ENCODE peak calls at places on chromosomes 16 and 17, in ten cellular contexts. C is WTC11, W is tibial artery, G is fibroblast of lung, B is endothelial cell of umbilical vein, E is AG09319, Y is transverse colon, Q is PC-3, O is GM23338, T is HCT116. U is an unnamed sample.

GRCh38 chr17:55238197-55238930 is 26.4 kb upstream of the HLF start:
- DNase-seq in C (peak), W (peak), G (peak), B (peak), E (peak), Y (peak), Q (peak), O (peak), T (peak), U (peak)

GRCh38 chr17:80921741-80922579 is 69.7 kb upstream of the CHMP6 start:
- DNase-seq in C (no peak), W (no peak), G (no peak), B (no peak), E (no peak), Y (no peak), Q (no peak), O (no peak), T (no peak), U (no peak)

GRCh38 chr16:73878616-73879015 is 418.0 kb upstream of the PSMD7 start:
- DNase-seq in C (no peak), W (no peak), G (peak), B (peak), E (peak), Y (no peak), Q (peak), O (peak), T (peak), U (peak)

GRCh38 chr17:19309701-19310100 is 52.8 kb downstream of the B9D1 start:
- DNase-seq in C (no peak), W (no peak), G (no peak), B (no peak), E (no peak), Y (no peak), Q (no peak), O (no peak), T (no peak), U (no peak)

GRCh38 chr16:1979271-1980025 is 1.8 kb downstream of the NOXO1 start:
- DNase-seq in C (peak), W (no peak), G (no peak), B (no peak), E (no peak), Y (peak), Q (peak), O (peak), T (no peak), U (no peak)

GRCh38 chr16:4625617-4626159 is 1.1 kb downstream of the MGRN1 start:
- DNase-seq in C (no peak), W (no peak), G (no peak), B (no peak), E (no peak), Y (no peak), Q (no peak), O (no peak), T (no peak), U (no peak)

GRCh38 chr16:56789360-56789759 is 59.4 kb downstream of the NUP93 start:
- DNase-seq in C (no peak), W (no peak), G (peak), B (peak), E (no peak), Y (peak), Q (peak), O (no peak), T (peak), U (peak)

GRCh38 chr17:17994770-17995169 is 22.1 kb downstream of the DRC3 start:
- DNase-seq in C (no peak), W (no peak), G (no peak), B (no peak), E (no peak), Y (no peak), Q (no peak), O (no peak), T (no peak), U (no peak)

GRCh38 chr16:57029161-57030160 is 40.1 kb downstream of the NLRC5 start:
- DNase-seq in C (no peak), W (no peak), G (peak), B (no peak), E (no peak), Y (no peak), Q (peak), O (no peak), T (no peak), U (peak)

GRCh38 chr17:74430385-74430705 is 1.5 kb upstream of the GPRC5C start:
- DNase-seq in C (no peak), W (no peak), G (no peak), B (no peak), E (no peak), Y (no peak), Q (no peak), O (no peak), T (no peak), U (no peak)

GRCh38 chr16:3289998-3290673 is 6.8 kb downstream of the ZNF263 start:
- DNase-seq in C (no peak), W (no peak), G (no peak), B (no peak), E (no peak), Y (no peak), Q (no peak), O (no peak), T (no peak), U (no peak)

GRCh38 chr16:67242138-67242730 is 5.0 kb downstream of the FHOD1 start:
- DNase-seq in C (no peak), W (peak), G (no peak), B (no peak), E (no peak), Y (no peak), Q (no peak), O (no peak), T (no peak), U (no peak)

GRCh38 chr17:39197380-39198185 is at the start of gene CACNB1:
- DNase-seq in C (peak), W (peak), G (peak), B (peak), E (no peak), Y (peak), Q (peak), O (peak), T (no peak), U (peak)

GRCh38 chr16:67311607-67312449 is 14.7 kb downstream of the KCTD19 start:
- DNase-seq in C (no peak), W (peak), G (peak), B (peak), E (peak), Y (no peak), Q (peak), O (no peak), T (peak), U (peak)

DNA sequence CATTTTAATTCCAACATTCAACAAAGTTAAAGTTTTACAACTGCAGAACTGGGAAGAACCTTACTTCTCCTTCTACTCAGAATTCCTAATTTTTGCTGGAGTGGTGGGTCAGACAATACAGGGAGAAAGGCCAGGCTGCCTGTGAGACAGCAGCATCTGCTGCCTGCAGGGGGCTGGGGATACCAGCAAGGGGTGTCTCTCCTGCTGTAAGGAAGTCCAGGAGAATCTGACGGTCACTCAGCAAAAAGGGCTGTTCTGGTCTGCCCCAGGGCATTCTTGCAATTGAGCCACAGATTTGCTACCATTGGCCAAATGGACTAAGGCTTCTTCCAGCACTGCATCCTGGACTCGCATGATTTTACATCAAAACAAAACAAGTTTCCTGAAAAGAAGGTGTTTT is 426.6 kb upstream of the CDH11 start:
- DNase-seq in C (peak), W (no peak), G (no peak), B (no peak), E (no peak), Y (no peak), Q (no peak), O (peak), T (no peak), U (peak)
- TF ChIP-seq CTCF in C (no peak), W (no peak), G (peak), B (no peak), E (peak), Y (no peak), Q (no peak), O (peak), T (no peak), U (peak)

DNA sequence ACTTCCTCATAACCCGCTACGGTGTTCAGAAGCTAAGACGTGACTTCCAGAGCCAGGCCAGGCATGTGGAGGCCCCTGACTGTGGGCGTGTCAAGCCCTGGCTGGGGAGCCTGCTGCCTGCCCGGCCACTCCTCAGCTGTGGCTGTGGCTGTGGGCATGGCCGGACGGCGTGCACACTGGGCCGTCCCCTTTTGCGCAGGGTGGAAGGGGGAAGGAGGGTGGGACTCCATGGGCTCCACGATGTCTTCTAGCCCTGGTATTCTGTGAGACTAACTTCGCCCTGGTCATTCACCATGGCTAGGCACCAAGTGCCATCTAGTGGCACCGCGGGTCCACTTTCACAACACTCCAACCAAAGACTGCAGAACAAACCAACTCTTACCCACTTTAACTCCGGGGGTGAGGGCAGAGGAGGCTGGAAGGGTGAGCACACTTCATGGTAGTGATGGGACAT is 67.9 kb downstream of the N4BP1 start:
- DNase-seq in C (no peak), W (peak), G (peak), B (peak), E (no peak), Y (peak), Q (peak), O (peak), T (no peak), U (peak)
- TF ChIP-seq CTCF in C (no peak), W (peak), G (peak), B (peak), E (peak), Y (peak), Q (peak), O (peak), T (no peak), U (peak)

GRCh38 chr16:71216714-71217113 is 13.8 kb downstream of the HYDIN start:
- DNase-seq in C (peak), W (no peak), G (no peak), B (no peak), E (no peak), Y (no peak), Q (peak), O (peak), T (no peak), U (no peak)

GRCh38 chr16:71214771-71215381 is 15.6 kb downstream of the HYDIN start:
- DNase-seq in C (no peak), W (no peak), G (no peak), B (peak), E (no peak), Y (no peak), Q (peak), O (peak), T (peak), U (peak)
- TF ChIP-seq CTCF in C (no peak), W (no peak), G (no peak), B (no peak), E (no peak), Y (no peak), Q (peak), O (peak), T (peak), U (no peak)

GRCh38 chr16:84649511-84649861 is 1.2 kb downstream of the KLHL36 start:
- DNase-seq in C (no peak), W (no peak), G (no peak), B (no peak), E (no peak), Y (no peak), Q (no peak), O (no peak), T (no peak), U (no peak)

GRCh38 chr16:84648595-84649510 is 542 bp downstream of the KLHL36 start:
- DNase-seq in C (peak), W (peak), G (no peak), B (no peak), E (no peak), Y (peak), Q (peak), O (peak), T (no peak), U (no peak)

GRCh38 chr16:84650062-84650991 is 2.0 kb downstream of the KLHL36 start:
- DNase-seq in C (no peak), W (no peak), G (peak), B (no peak), E (no peak), Y (no peak), Q (no peak), O (no peak), T (no peak), U (peak)

GRCh38 chr16:84643677-84644076 is 4.6 kb upstream of the KLHL36 start:
- DNase-seq in C (no peak), W (no peak), G (no peak), B (no peak), E (no peak), Y (no peak), Q (no peak), O (no peak), T (no peak), U (no peak)

GRCh38 chr16:84647830-84648594 is at the start of gene KLHL36:
- DNase-seq in C (no peak), W (peak), G (no peak), B (peak), E (no peak), Y (peak), Q (peak), O (peak), T (no peak), U (peak)
- TF ChIP-seq CTCF in C (no peak), W (no peak), G (no peak), B (no peak), E (no peak), Y (peak), Q (no peak), O (no peak), T (no peak), U (no peak)

GRCh38 chr17:37301288-37301687 is 74.5 kb upstream of the C17orf78 start:
- DNase-seq in C (no peak), W (no peak), G (peak), B (no peak), E (no peak), Y (no peak), Q (no peak), O (no peak), T (no peak), U (peak)

GRCh38 chr17:37300683-37301082 is 75.1 kb upstream of the C17orf78 start:
- DNase-seq in C (no peak), W (no peak), G (no peak), B (no peak), E (no peak), Y (no peak), Q (no peak), O (no peak), T (no peak), U (no peak)

GRCh38 chr17:37293770-37294169 is 82.0 kb upstream of the C17orf78 start:
- DNase-seq in C (no peak), W (no peak), G (no peak), B (no peak), E (no peak), Y (no peak), Q (no peak), O (no peak), T (no peak), U (no peak)

GRCh38 chr17:37294888-37295287 is 80.9 kb upstream of the C17orf78 start:
- DNase-seq in C (peak), W (no peak), G (no peak), B (peak), E (no peak), Y (no peak), Q (no peak), O (peak), T (no peak), U (no peak)

GRCh38 chr17:37299257-37299985 is 76.4 kb upstream of the C17orf78 start:
- DNase-seq in C (no peak), W (no peak), G (peak), B (peak), E (no peak), Y (no peak), Q (no peak), O (peak), T (no peak), U (peak)
- TF ChIP-seq CTCF in C (no peak), W (no peak), G (no peak), B (no peak), E (no peak), Y (no peak), Q (no peak), O (no peak), T (no peak), U (no peak)

GRCh38 chr17:75861927-75862317 is 6.8 kb upstream of the WBP2 start:
- DNase-seq in C (no peak), W (peak), G (no peak), B (no peak), E (no peak), Y (no peak), Q (no peak), O (no peak), T (no peak), U (no peak)

GRCh38 chr17:75869282-75870141 is 8.9 kb downstream of the TRIM47 start:
- DNase-seq in C (no peak), W (peak), G (peak), B (peak), E (no peak), Y (peak), Q (no peak), O (peak), T (no peak), U (peak)

DNA sequence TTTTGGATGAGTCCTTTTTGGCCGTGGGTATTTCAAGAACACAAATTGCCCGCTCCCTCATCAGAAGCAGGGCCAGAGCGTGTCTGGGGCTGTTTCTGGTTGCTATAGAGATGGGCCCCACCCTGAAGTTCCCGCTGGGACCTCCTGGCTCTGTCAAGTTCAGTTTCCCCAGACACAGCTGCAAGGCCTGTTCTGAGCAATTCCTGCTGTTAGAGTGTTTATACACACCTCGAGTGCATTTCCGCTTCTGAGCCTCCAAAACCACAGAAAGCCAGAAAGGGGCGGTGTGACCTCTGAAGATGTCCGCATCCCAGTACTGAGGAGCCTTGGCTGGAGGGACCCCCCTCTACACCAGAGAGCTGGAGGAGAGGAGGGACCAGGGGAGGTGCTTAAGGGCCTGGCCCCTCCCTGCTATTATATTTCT is 9.3 kb upstream of the WBP2 start:
- DNase-seq in C (no peak), W (peak), G (peak), B (no peak), E (peak), Y (peak), Q (no peak), O (peak), T (no peak), U (peak)
- TF ChIP-seq CTCF in C (no peak), W (no peak), G (no peak), B (no peak), E (no peak), Y (no peak), Q (no peak), O (no peak), T (no peak), U (no peak)

GRCh38 chr17:65556910-65557348 is 4.5 kb downstream of the AXIN2 start:
- DNase-seq in C (no peak), W (no peak), G (no peak), B (no peak), E (no peak), Y (no peak), Q (no peak), O (no peak), T (no peak), U (no peak)

GRCh38 chr17:65556014-65556909 is 5.2 kb downstream of the AXIN2 start:
- DNase-seq in C (peak), W (peak), G (peak), B (peak), E (no peak), Y (peak), Q (peak), O (peak), T (peak), U (peak)

GRCh38 chr17:65553646-65554567 is 7.5 kb downstream of the AXIN2 start:
- DNase-seq in C (no peak), W (no peak), G (no peak), B (no peak), E (no peak), Y (no peak), Q (no peak), O (no peak), T (no peak), U (no peak)

GRCh38 chr17:65553009-65553645 is 8.3 kb downstream of the AXIN2 start:
- DNase-seq in C (no peak), W (no peak), G (peak), B (no peak), E (no peak), Y (no peak), Q (no peak), O (no peak), T (no peak), U (peak)

GRCh38 chr17:65554568-65555223 is 6.8 kb downstream of the AXIN2 start:
- DNase-seq in C (no peak), W (no peak), G (peak), B (no peak), E (no peak), Y (peak), Q (no peak), O (no peak), T (no peak), U (no peak)
- TF ChIP-seq CTCF in C (no peak), W (no peak), G (peak), B (no peak), E (peak), Y (no peak), Q (no peak), O (no peak), T (no peak), U (no peak)

GRCh38 chr16:55643161-55643970 is 12.4 kb upstream of the SLC6A2 start:
- DNase-seq in C (no peak), W (no peak), G (no peak), B (peak), E (no peak), Y (peak), Q (no peak), O (no peak), T (peak), U (peak)
- TF ChIP-seq CTCF in C (no peak), W (no peak), G (no peak), B (peak), E (peak), Y (no peak), Q (peak), O (no peak), T (peak), U (peak)